ENCODE peak calls at places on chromosome 2, in five cellular contexts. One of them, this sample, is unnamed.

GRCh38 chr2:102187191-102188150 is 648 bp downstream of the IL1RL2 start:
- DNase-seq in LoVo: no peak
- DNase-seq in colonic mucosa: peak
- DNase-seq in OCI-M1: no peak
- DNase-seq in fibroblast of the conjunctiva: no peak
- DNase-seq in this sample: peak

GRCh38 chr2:168431301-168432024 is 24.6 kb upstream of the CERS6 start:
- DNase-seq in LoVo: no peak
- DNase-seq in colonic mucosa: no peak
- DNase-seq in OCI-M1: no peak
- DNase-seq in fibroblast of the conjunctiva: no peak
- DNase-seq in this sample: no peak

GRCh38 chr2:238370482-238371372 is 50.4 kb downstream of the TRAF3IP1 start:
- DNase-seq in LoVo: no peak
- DNase-seq in colonic mucosa: peak
- DNase-seq in OCI-M1: peak
- DNase-seq in fibroblast of the conjunctiva: peak
- DNase-seq in this sample: peak

GRCh38 chr2:239566995-239567580 is 166.3 kb upstream of the HDAC4 start:
- DNase-seq in LoVo: no peak
- DNase-seq in colonic mucosa: no peak
- DNase-seq in OCI-M1: no peak
- DNase-seq in fibroblast of the conjunctiva: no peak
- DNase-seq in this sample: no peak

GRCh38 chr2:64661770-64662169 is 8.1 kb upstream of the SERTAD2 start:
- DNase-seq in LoVo: no peak
- DNase-seq in colonic mucosa: no peak
- DNase-seq in OCI-M1: peak
- DNase-seq in fibroblast of the conjunctiva: no peak
- DNase-seq in this sample: no peak

GRCh38 chr2:86293612-86294011 is 43.8 kb downstream of the REEP1 start:
- DNase-seq in LoVo: no peak
- DNase-seq in colonic mucosa: no peak
- DNase-seq in OCI-M1: no peak
- DNase-seq in fibroblast of the conjunctiva: no peak
- DNase-seq in this sample: no peak

GRCh38 chr2:14681608-14682007 is 49.1 kb downstream of the LRATD1 start:
- DNase-seq in LoVo: no peak
- DNase-seq in colonic mucosa: no peak
- DNase-seq in OCI-M1: no peak
- DNase-seq in fibroblast of the conjunctiva: no peak
- DNase-seq in this sample: no peak

GRCh38 chr2:69518836-69519235 is 81.6 kb upstream of the NFU1 start:
- DNase-seq in LoVo: no peak
- DNase-seq in colonic mucosa: peak
- DNase-seq in OCI-M1: peak
- DNase-seq in fibroblast of the conjunctiva: no peak
- DNase-seq in this sample: peak